ENCODE peak calls at places on chromosomes 1 and 21, in four cellular contexts. One of them, this sample, is unnamed.

GRCh38 chr21:46161800-46162592 is 6.6 kb upstream of the FTCD start:
- DNase-seq in Caco-2: no peak
- DNase-seq in GM06990: peak; percentile 9
- DNase-seq in glutamatergic neuron: no peak
- DNase-seq in this sample: no peak

GRCh38 chr21:45699251-45699942 is 55.9 kb downstream of the PCBP3 start:
- DNase-seq in Caco-2: no peak
- DNase-seq in GM06990: no peak
- DNase-seq in glutamatergic neuron: no peak
- DNase-seq in this sample: no peak

GRCh38 chr1:245242989-245243388 is 88.2 kb downstream of the KIF26B start:
- DNase-seq in Caco-2: no peak
- DNase-seq in GM06990: no peak
- DNase-seq in glutamatergic neuron: no peak
- DNase-seq in this sample: no peak

GRCh38 chr1:19336543-19336942 is 24.4 kb downstream of the SLC66A1 start:
- DNase-seq in Caco-2: no peak
- DNase-seq in GM06990: no peak
- DNase-seq in glutamatergic neuron: no peak
- DNase-seq in this sample: no peak

GRCh38 chr1:89271616-89272015 is 1.0 kb downstream of the GBP5 start:
- DNase-seq in Caco-2: no peak
- DNase-seq in GM06990: no peak
- DNase-seq in glutamatergic neuron: no peak
- DNase-seq in this sample: no peak

GRCh38 chr1:19461352-19461645 is 24.0 kb downstream of the CAPZB start:
- DNase-seq in Caco-2: no peak
- DNase-seq in GM06990: no peak
- DNase-seq in glutamatergic neuron: no peak
- DNase-seq in this sample: no peak

GRCh38 chr1:227428803-227429202 is 110.5 kb upstream of the CDC42BPA start:
- DNase-seq in Caco-2: peak; percentile 45
- DNase-seq in GM06990: no peak
- DNase-seq in glutamatergic neuron: no peak
- DNase-seq in this sample: peak; percentile 32

GRCh38 chr1:81217058-81217457 is 583.7 kb upstream of the ADGRL2 start:
- DNase-seq in Caco-2: no peak
- DNase-seq in GM06990: no peak
- DNase-seq in glutamatergic neuron: no peak
- DNase-seq in this sample: no peak

GRCh38 chr1:116360435-116361173 is 12.4 kb upstream of the ATP1A1 start:
- DNase-seq in Caco-2: no peak
- DNase-seq in GM06990: no peak
- DNase-seq in glutamatergic neuron: no peak
- DNase-seq in this sample: no peak

GRCh38 chr1:218878369-218878768 is 295.3 kb upstream of the LYPLAL1 start:
- DNase-seq in Caco-2: no peak
- DNase-seq in GM06990: no peak
- DNase-seq in glutamatergic neuron: no peak
- DNase-seq in this sample: no peak

GRCh38 chr1:161738627-161739287 is 10.8 kb upstream of the DUSP12 start:
- DNase-seq in Caco-2: peak; percentile 54
- DNase-seq in GM06990: peak; percentile 72
- DNase-seq in glutamatergic neuron: no peak
- DNase-seq in this sample: peak; percentile 18

GRCh38 chr21:45539046-45539795 is 3.0 kb downstream of the SLC19A1 start:
- DNase-seq in Caco-2: peak; percentile 30
- DNase-seq in GM06990: peak; percentile 2
- DNase-seq in glutamatergic neuron: peak; percentile 42
- DNase-seq in this sample: no peak

GRCh38 chr1:65734976-65735375 is 57.7 kb upstream of the PDE4B start:
- DNase-seq in Caco-2: no peak
- DNase-seq in GM06990: no peak
- DNase-seq in glutamatergic neuron: no peak
- DNase-seq in this sample: no peak

GRCh38 chr1:26828352-26829093 is 2.0 kb downstream of the ZDHHC18 start:
- DNase-seq in Caco-2: no peak
- DNase-seq in GM06990: peak; percentile 26
- DNase-seq in glutamatergic neuron: no peak
- DNase-seq in this sample: no peak

GRCh38 chr1:229204863-229205777 is 65.8 kb upstream of the RAB4A start:
- DNase-seq in Caco-2: no peak
- DNase-seq in GM06990: no peak
- DNase-seq in glutamatergic neuron: no peak
- DNase-seq in this sample: no peak

GRCh38 chr1:217562229-217562878 is 68.5 kb downstream of the GPATCH2 start:
- DNase-seq in Caco-2: no peak
- DNase-seq in GM06990: no peak
- DNase-seq in glutamatergic neuron: no peak
- DNase-seq in this sample: no peak

GRCh38 chr1:211900411-211900810 is 69.8 kb upstream of the LPGAT1 start:
- DNase-seq in Caco-2: no peak
- DNase-seq in GM06990: no peak
- DNase-seq in glutamatergic neuron: no peak
- DNase-seq in this sample: no peak

GRCh38 chr1:34131396-34132160 is 33.5 kb downstream of the CSMD2 start:
- DNase-seq in Caco-2: no peak
- DNase-seq in GM06990: no peak
- DNase-seq in glutamatergic neuron: no peak
- DNase-seq in this sample: no peak

GRCh38 chr1:18794066-18794465 is 65.4 kb downstream of the TAS1R2 start:
- DNase-seq in Caco-2: no peak
- DNase-seq in GM06990: no peak
- DNase-seq in glutamatergic neuron: no peak
- DNase-seq in this sample: no peak

GRCh38 chr1:9653195-9653782 is 1.8 kb downstream of the PIK3CD start:
- DNase-seq in Caco-2: no peak
- DNase-seq in GM06990: peak; percentile 34
- DNase-seq in glutamatergic neuron: no peak
- DNase-seq in this sample: no peak

GRCh38 chr21:33023574-33024277 is 2.0 kb upstream of the OLIG2 start:
- DNase-seq in Caco-2: no peak
- DNase-seq in GM06990: no peak
- DNase-seq in glutamatergic neuron: peak; percentile 67
- DNase-seq in this sample: no peak

GRCh38 chr1:93490357-93490756 is 42.4 kb downstream of the FNBP1L start:
- DNase-seq in Caco-2: no peak
- DNase-seq in GM06990: no peak
- DNase-seq in glutamatergic neuron: no peak
- DNase-seq in this sample: no peak

GRCh38 chr1:112247971-112248370 is 148.0 kb upstream of the CTTNBP2NL start:
- DNase-seq in Caco-2: no peak
- DNase-seq in GM06990: no peak
- DNase-seq in glutamatergic neuron: no peak
- DNase-seq in this sample: no peak

GRCh38 chr1:38667626-38668025 is 191.9 kb downstream of the RRAGC start:
- DNase-seq in Caco-2: no peak
- DNase-seq in GM06990: no peak
- DNase-seq in glutamatergic neuron: no peak
- DNase-seq in this sample: no peak

GRCh38 chr1:198449727-198450433 is 90.6 kb downstream of the ATP6V1G3 start:
- DNase-seq in Caco-2: no peak
- DNase-seq in GM06990: no peak
- DNase-seq in glutamatergic neuron: no peak
- DNase-seq in this sample: no peak

GRCh38 chr1:65963161-65963888 is 170.6 kb downstream of the PDE4B start:
- DNase-seq in Caco-2: no peak
- DNase-seq in GM06990: no peak
- DNase-seq in glutamatergic neuron: no peak
- DNase-seq in this sample: peak; percentile 2

GRCh38 chr1:155186266-155186954 is 12.8 kb downstream of the TRIM46 start:
- DNase-seq in Caco-2: peak; percentile 38
- DNase-seq in GM06990: no peak
- DNase-seq in glutamatergic neuron: no peak
- DNase-seq in this sample: no peak

GRCh38 chr1:170734412-170735175 is 70.7 kb downstream of the PRRX1 start:
- DNase-seq in Caco-2: no peak
- DNase-seq in GM06990: no peak
- DNase-seq in glutamatergic neuron: no peak
- DNase-seq in this sample: no peak

GRCh38 chr1:162561616-162562451 is at the start of gene UAP1:
- DNase-seq in Caco-2: no peak
- DNase-seq in GM06990: no peak
- DNase-seq in glutamatergic neuron: no peak
- DNase-seq in this sample: no peak

GRCh38 chr1:50978144-50978851 is 8.3 kb downstream of the CDKN2C start:
- DNase-seq in Caco-2: peak; percentile 44
- DNase-seq in GM06990: peak; percentile 75
- DNase-seq in glutamatergic neuron: peak; percentile 72
- DNase-seq in this sample: peak; percentile 57

GRCh38 chr1:102531031-102531430 is 534.3 kb upstream of the OLFM3 start:
- DNase-seq in Caco-2: no peak
- DNase-seq in GM06990: no peak
- DNase-seq in glutamatergic neuron: no peak
- DNase-seq in this sample: no peak

GRCh38 chr1:212401838-212402582 is 12.7 kb downstream of the PACC1 start:
- DNase-seq in Caco-2: no peak
- DNase-seq in GM06990: no peak
- DNase-seq in glutamatergic neuron: no peak
- DNase-seq in this sample: no peak

GRCh38 chr1:43531906-43532584 is 1.4 kb downstream of the PTPRF start:
- DNase-seq in Caco-2: no peak
- DNase-seq in GM06990: no peak
- DNase-seq in glutamatergic neuron: peak; percentile 27
- DNase-seq in this sample: no peak

GRCh38 chr1:234770031-234770795 is 160.2 kb upstream of the IRF2BP2 start:
- DNase-seq in Caco-2: no peak
- DNase-seq in GM06990: no peak
- DNase-seq in glutamatergic neuron: peak; percentile 31
- DNase-seq in this sample: no peak

GRCh38 chr1:11761988-11762406 is at the start of gene C1orf167:
- DNase-seq in Caco-2: peak; percentile 57
- DNase-seq in GM06990: no peak
- DNase-seq in glutamatergic neuron: no peak
- DNase-seq in this sample: peak; percentile 71

GRCh38 chr1:59903136-59903754 is 23.3 kb downstream of the CYP2J2 start:
- DNase-seq in Caco-2: no peak
- DNase-seq in GM06990: no peak
- DNase-seq in glutamatergic neuron: peak; percentile 31
- DNase-seq in this sample: peak; percentile 24

GRCh38 chr1:20720631-20721051 is 2.8 kb upstream of the KIF17 start:
- DNase-seq in Caco-2: no peak
- DNase-seq in GM06990: no peak
- DNase-seq in glutamatergic neuron: no peak
- DNase-seq in this sample: no peak

DNA sequence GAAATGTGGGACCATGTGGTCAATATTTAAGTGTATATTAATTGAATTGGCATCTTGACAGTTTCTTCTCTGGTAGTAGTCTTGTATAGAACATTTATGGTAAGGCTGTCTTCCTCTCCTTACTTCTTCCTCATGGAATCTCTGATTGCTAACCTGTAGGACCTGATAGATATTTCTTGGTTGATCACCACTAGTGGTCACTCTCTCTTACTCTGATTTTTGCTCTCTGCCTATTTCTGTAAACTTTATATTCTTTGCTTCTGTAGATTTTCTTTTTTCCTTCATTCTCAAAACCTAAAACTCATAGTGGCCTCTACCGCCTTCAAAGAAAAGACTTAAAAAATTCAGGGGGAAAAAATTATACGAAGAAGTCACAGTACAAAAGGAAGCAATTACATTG is 21.2 kb downstream of the MAST2 start:
- DNase-seq in Caco-2: no peak
- DNase-seq in GM06990: no peak
- DNase-seq in glutamatergic neuron: no peak
- DNase-seq in this sample: no peak
- TF ChIP-seq CTCF in Caco-2: no peak
- TF ChIP-seq CTCF in GM06990: no peak
- TF ChIP-seq CTCF in glutamatergic neuron: no peak
- TF ChIP-seq CTCF in this sample: no peak

GRCh38 chr1:3413975-3414710 is 40.3 kb upstream of the ARHGEF16 start:
- DNase-seq in Caco-2: no peak
- DNase-seq in GM06990: no peak
- DNase-seq in glutamatergic neuron: no peak
- DNase-seq in this sample: no peak
- TF ChIP-seq CTCF in Caco-2: no peak
- TF ChIP-seq CTCF in GM06990: no peak
- TF ChIP-seq CTCF in glutamatergic neuron: peak; percentile 16
- TF ChIP-seq CTCF in this sample: peak; percentile 16

GRCh38 chr1:224700915-224701531 is 84.9 kb downstream of the CNIH3 start:
- DNase-seq in Caco-2: no peak
- DNase-seq in GM06990: peak; percentile 29
- DNase-seq in glutamatergic neuron: no peak
- DNase-seq in this sample: peak; percentile 30
- TF ChIP-seq CTCF in Caco-2: no peak
- TF ChIP-seq CTCF in GM06990: peak; percentile 73
- TF ChIP-seq CTCF in glutamatergic neuron: peak; percentile 39
- TF ChIP-seq CTCF in this sample: peak; percentile 29

GRCh38 chr1:205568469-205569361 is 63.1 kb downstream of the ELK4 start:
- DNase-seq in Caco-2: peak; percentile 13
- DNase-seq in GM06990: no peak
- DNase-seq in glutamatergic neuron: peak; percentile 37
- DNase-seq in this sample: peak; percentile 52
- TF ChIP-seq CTCF in Caco-2: no peak
- TF ChIP-seq CTCF in GM06990: peak; percentile 1
- TF ChIP-seq CTCF in glutamatergic neuron: no peak
- TF ChIP-seq CTCF in this sample: no peak

GRCh38 chr21:34550400-34550799 is 38.4 kb upstream of the KCNE1 start:
- DNase-seq in Caco-2: no peak
- DNase-seq in GM06990: no peak
- DNase-seq in glutamatergic neuron: no peak
- DNase-seq in this sample: no peak
- TF ChIP-seq CTCF in Caco-2: no peak
- TF ChIP-seq CTCF in GM06990: no peak
- TF ChIP-seq CTCF in glutamatergic neuron: no peak
- TF ChIP-seq CTCF in this sample: no peak

GRCh38 chr1:117685936-117686806 is 80.3 kb downstream of the TENT5C start:
- DNase-seq in Caco-2: no peak
- DNase-seq in GM06990: no peak
- DNase-seq in glutamatergic neuron: no peak
- DNase-seq in this sample: no peak
- TF ChIP-seq CTCF in Caco-2: no peak
- TF ChIP-seq CTCF in GM06990: peak; percentile 40
- TF ChIP-seq CTCF in glutamatergic neuron: no peak
- TF ChIP-seq CTCF in this sample: no peak

This sample was measured in nephron progenitor cell.